ENCODE peak calls at places on chromosomes 4 and X, in seven cellular contexts. D is naive thymus-derived CD4-positive, alpha-beta T cell; X is PC-3; B is BJ; I is fibroblast of lung; G is suprapubic skin; J is hepatocyte. M is an unnamed sample. For H3K27me3, the result is how much of the 10 kb centered on the place peaks cover.

GRCh38 chrX:123217077-123217476 is 33.0 kb downstream of the GRIA3 start:
- DNase-seq in D (no peak), X (no peak), B (peak), I (peak), G (no peak), J (peak), M (no peak)

GRCh38 chr4:102574317-102574716 is 73.2 kb downstream of the NFKB1 start:
- DNase-seq in D (no peak), X (peak), B (no peak), I (no peak), G (no peak), J (no peak), M (no peak)

GRCh38 chrX:40079572-40079971 is 18.2 kb downstream of the BCOR start:
- DNase-seq in D (no peak), X (no peak), B (no peak), I (no peak), G (no peak), J (no peak), M (no peak)

GRCh38 chr4:140426610-140427103 is 791 bp downstream of the CLGN start:
- DNase-seq in D (no peak), X (peak), B (no peak), I (no peak), G (no peak), J (peak), M (no peak)

GRCh38 chrX:154734101-154734781 is 16.6 kb downstream of the GAB3 start:
- DNase-seq in D (peak), X (peak), B (no peak), I (peak), G (no peak), J (no peak), M (no peak)

GRCh38 chr4:15738877-15739276 is 36.0 kb downstream of the BST1 start:
- DNase-seq in D (no peak), X (no peak), B (no peak), I (peak), G (no peak), J (no peak), M (no peak)

GRCh38 chr4:88353324-88353723 is 25.3 kb upstream of the HERC6 start:
- DNase-seq in D (no peak), X (no peak), B (no peak), I (no peak), G (no peak), J (no peak), M (no peak)

GRCh38 chrX:39982927-39983326 is 114.8 kb downstream of the BCOR start:
- DNase-seq in D (no peak), X (peak), B (no peak), I (no peak), G (no peak), J (no peak), M (no peak)

GRCh38 chrX:43559643-43560042 is 96.5 kb upstream of the MAOA start:
- DNase-seq in D (no peak), X (peak), B (no peak), I (peak), G (no peak), J (peak), M (peak)

GRCh38 chr4:12409507-12410190 is 981.0 kb upstream of the HS3ST1 start:
- DNase-seq in D (no peak), X (peak), B (no peak), I (peak), G (no peak), J (peak), M (no peak)

GRCh38 chrX:37846934-37847732 is at the start of gene DYNLT3:
- DNase-seq in D (peak), X (peak), B (no peak), I (peak), G (peak), J (peak), M (peak)

GRCh38 chr4:137601924-137602323 is 69.6 kb upstream of the PCDH18 start:
- DNase-seq in D (no peak), X (peak), B (no peak), I (peak), G (no peak), J (peak), M (no peak)

GRCh38 chrX:17788439-17788838 is 51.1 kb downstream of the SCML1 start:
- DNase-seq in D (peak), X (peak), B (peak), I (peak), G (no peak), J (peak), M (peak)

GRCh38 chr4:188754372-188755002 is 615.2 kb downstream of the TRIML1 start:
- DNase-seq in D (no peak), X (no peak), B (no peak), I (no peak), G (no peak), J (no peak), M (no peak)

GRCh38 chr4:55378617-55379467 is 16.9 kb upstream of the TMEM165 start:
- DNase-seq in D (no peak), X (peak), B (no peak), I (no peak), G (no peak), J (no peak), M (peak)

GRCh38 chr4:111214371-111214770 is 591.5 kb upstream of the PITX2 start:
- DNase-seq in D (no peak), X (no peak), B (no peak), I (no peak), G (no peak), J (no peak), M (no peak)

GRCh38 chr4:174211611-174212044 is 71.8 kb downstream of the FBXO8 start:
- DNase-seq in D (no peak), X (no peak), B (no peak), I (no peak), G (no peak), J (no peak), M (no peak)

GRCh38 chr4:29983890-29984289 is 736.3 kb upstream of the PCDH7 start:
- DNase-seq in D (no peak), X (no peak), B (no peak), I (no peak), G (no peak), J (no peak), M (no peak)

GRCh38 chr4:137417676-137418075 is 114.6 kb downstream of the PCDH18 start:
- DNase-seq in D (no peak), X (no peak), B (no peak), I (peak), G (no peak), J (no peak), M (no peak)

GRCh38 chrX:32847921-32848320 is 363.4 kb downstream of the DMD start:
- DNase-seq in D (no peak), X (no peak), B (no peak), I (no peak), G (no peak), J (no peak), M (no peak)
- H3K27me3 ChIP-seq in D (under half), X (under half), B (under half), I (under half), G (under half), J (under half), M (under half)

GRCh38 chr4:150173854-150174398 is 95.7 kb downstream of the DCLK2 start:
- DNase-seq in D (no peak), X (no peak), B (no peak), I (peak), G (no peak), J (no peak), M (no peak)
- H3K27me3 ChIP-seq in D (under half), X (under half), B (under half), I (under half), G (under half), J (under half), M (under half)

GRCh38 chr4:1792158-1792831 is 798 bp upstream of the FGFR3 start:
- DNase-seq in D (no peak), X (no peak), B (no peak), I (no peak), G (no peak), J (no peak), M (no peak)
- H3K27me3 ChIP-seq in D (under half), X (under half), B (under half), I (under half), G (under half), J (under half), M (under half)

DNA sequence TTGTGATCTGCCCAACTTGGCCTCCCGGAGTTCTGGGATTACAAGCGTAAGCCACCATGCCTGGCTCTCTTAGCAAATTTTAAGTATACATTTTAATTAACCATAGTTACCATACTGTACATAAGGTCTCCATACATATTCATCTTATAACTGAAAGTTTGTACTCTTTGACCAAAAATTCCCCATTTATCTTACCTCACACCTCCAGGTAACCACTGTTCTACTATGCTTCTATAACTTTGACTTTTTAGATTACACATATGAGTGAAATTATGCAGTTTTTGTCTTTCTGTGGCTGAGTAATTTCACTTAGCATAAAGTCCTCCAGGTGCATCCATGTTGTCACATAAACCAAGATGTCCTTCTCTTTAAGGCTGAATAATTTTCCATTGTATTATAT is 17.4 kb downstream of the C4orf51 start:
- DNase-seq in D (no peak), X (no peak), B (no peak), I (no peak), G (no peak), J (no peak), M (no peak)
- H3K27me3 ChIP-seq in D (under half), X (under half), B (under half), I (under half), G (under half), J (under half), M (under half)

DNA sequence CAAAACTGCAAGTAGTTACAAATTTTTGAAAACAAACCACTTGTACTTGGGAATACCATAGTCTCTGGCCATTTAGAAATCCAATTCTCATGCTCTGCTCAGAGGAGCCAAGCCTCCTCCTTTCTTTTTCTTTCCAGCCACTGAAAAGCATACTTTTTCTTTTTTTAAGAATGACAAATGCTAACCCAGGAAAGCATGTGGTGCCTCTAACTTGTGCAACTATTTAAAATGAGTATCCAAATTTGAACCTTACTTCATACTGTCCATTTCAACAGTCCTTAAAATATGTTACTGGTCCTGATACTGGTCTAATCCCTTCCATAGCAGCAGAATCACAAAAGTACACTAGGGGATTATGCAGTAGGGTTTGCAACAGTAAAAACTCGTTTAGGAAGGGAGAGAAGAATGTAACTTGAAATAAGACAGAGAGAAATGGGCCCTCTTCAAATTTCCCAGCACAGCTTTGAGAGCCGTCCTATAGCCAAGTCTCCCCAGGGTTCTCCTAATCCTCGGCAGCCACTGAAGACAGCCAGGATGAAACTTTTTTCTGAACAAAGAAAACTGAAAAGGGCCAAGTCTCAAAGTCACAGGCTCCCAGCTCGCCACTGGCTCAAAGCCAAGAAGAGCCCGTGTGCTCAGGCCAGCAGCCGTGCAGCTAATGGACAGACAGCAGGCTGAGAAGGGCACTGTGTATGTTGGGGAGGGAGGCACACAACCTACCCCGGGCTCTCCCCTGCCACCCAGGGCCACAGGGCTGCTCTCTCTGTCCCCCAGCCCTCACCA is 39.5 kb downstream of the GPC4 start:
- DNase-seq in D (no peak), X (no peak), B (no peak), I (no peak), G (no peak), J (peak), M (peak)
- H3K27me3 ChIP-seq in D (under half), X (under half), B (under half), I (under half), G (under half), J (under half), M (under half)

DNA sequence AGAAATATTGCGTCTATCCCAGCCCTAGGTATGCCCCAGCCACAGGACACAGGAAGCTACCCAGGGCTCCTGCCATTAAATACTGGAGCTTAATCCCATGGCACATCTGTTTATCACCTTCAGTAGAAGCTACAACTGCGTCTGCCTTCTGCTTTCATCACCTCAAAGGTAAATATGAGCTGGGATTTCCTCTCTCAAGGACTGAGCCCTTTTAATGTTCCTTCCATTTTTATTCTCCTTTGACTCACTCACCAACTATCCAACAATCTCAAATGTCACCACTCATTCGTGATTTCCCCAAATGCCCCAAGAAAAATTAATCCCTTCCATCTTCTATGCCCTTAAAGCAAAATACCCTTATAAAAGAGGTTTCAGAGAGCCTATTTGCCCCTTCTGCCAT is 1.8 kb upstream of the MID1 start:
- DNase-seq in D (no peak), X (peak), B (no peak), I (no peak), G (no peak), J (no peak), M (no peak)
- H3K27me3 ChIP-seq in D (under half), X (under half), B (under half), I (under half), G (under half), J (under half), M (under half)

DNA sequence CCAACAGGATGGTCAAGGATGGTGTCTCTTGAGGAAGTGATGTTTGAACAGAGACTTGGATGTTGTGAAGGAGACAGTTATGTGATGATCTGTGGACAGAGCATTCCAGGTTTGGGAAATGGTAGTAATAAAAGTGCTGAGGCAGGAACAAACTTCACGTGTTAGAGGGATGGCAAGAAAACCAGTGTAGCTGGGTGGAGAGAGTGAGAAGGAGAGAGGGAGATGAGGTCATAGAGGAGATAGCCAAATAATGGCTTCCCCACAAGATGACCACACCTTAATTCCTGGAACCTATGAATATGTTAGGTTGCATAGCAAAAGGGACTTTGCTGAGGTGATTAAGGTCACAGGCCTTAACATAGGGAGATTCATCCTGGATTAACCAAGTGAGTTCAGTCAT is 75.6 kb upstream of the GPR50 start:
- DNase-seq in D (no peak), X (no peak), B (no peak), I (no peak), G (no peak), J (no peak), M (no peak)
- H3K27me3 ChIP-seq in D (under half), X (under half), B (under half), I (under half), G (under half), J (under half), M (under half)

DNA sequence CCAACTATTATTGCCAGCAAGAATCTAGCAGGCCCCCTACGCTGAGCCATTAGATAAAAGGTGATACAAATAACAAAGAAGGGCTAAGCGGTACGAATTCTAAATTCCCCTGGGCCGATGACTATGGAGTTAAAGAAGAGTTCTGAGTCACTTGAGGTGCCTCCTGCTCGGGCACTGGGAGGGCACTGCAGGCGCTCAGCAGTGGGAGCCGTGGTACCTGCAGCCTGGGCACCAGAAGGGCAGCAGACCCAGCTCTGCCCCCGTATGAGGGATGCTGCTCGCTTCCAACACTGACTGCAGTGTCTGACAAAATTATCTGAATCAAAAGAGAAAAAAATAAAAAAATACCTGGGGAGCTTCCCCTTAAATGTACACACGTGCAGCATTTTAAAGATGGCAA is 44.1 kb upstream of the MTNR1A start:
- DNase-seq in D (no peak), X (no peak), B (no peak), I (no peak), G (no peak), J (no peak), M (no peak)
- H3K27me3 ChIP-seq in D (under half), X (under half), B (under half), I (under half), G (under half), J (under half), M (under half)

GRCh38 chrX:980572-981235 is 231.7 kb downstream of the CRLF2 start:
- DNase-seq in D (no peak), X (no peak), B (no peak), I (no peak), G (peak), J (no peak), M (peak)

GRCh38 chrX:981791-982626 is 230.4 kb downstream of the CRLF2 start:
- DNase-seq in D (no peak), X (no peak), B (no peak), I (no peak), G (peak), J (no peak), M (no peak)
- H3K27me3 ChIP-seq in D (under half), X (under half), B (under half), I (under half), G (under half), J (under half), M (under half)